ENCODE peak calls at places on chromosomes 5 and 9, in six cellular contexts. A, B, L, M, D and J are unnamed samples.

GRCh38 chr5:28400076-28400475 is 1361.7 kb upstream of the CDH9 start:
- DNase-seq in A (no peak), B (no peak), L (no peak), M (no peak), D (no peak), J (no peak)

GRCh38 chr5:151483176-151483575 is 35.8 kb downstream of the SLC36A1 start:
- DNase-seq in A (no peak), B (no peak), L (no peak), M (no peak), D (no peak), J (no peak)

GRCh38 chr5:163089233-163089632 is 348.2 kb upstream of the CCNG1 start:
- DNase-seq in A (no peak), B (no peak), L (no peak), M (no peak), D (no peak), J (no peak)

GRCh38 chr9:133727876-133728441 is 10.2 kb downstream of the SARDH start:
- DNase-seq in A (no peak), B (no peak), L (no peak), M (no peak), D (no peak), J (peak; percentile 51)

GRCh38 chr5:91433861-91434260 is 50.7 kb upstream of the ARRDC3 start:
- DNase-seq in A (no peak), B (no peak), L (no peak), M (no peak), D (no peak), J (no peak)

GRCh38 chr9:103169798-103170197 is 174.7 kb downstream of the CYLC2 start:
- DNase-seq in A (no peak), B (no peak), L (no peak), M (no peak), D (no peak), J (no peak)

GRCh38 chr5:83577036-83577636 is 105.6 kb downstream of the VCAN start:
- DNase-seq in A (no peak), B (peak; percentile 63), L (peak; percentile 73), M (peak; percentile 90), D (no peak), J (peak; percentile 61)

GRCh38 chr9:7536310-7536939 is 263.2 kb downstream of the DMAC1 start:
- DNase-seq in A (peak; percentile 46), B (peak; percentile 71), L (peak; percentile 18), M (peak; percentile 8), D (peak; percentile 7), J (peak; percentile 63)

GRCh38 chr5:164346785-164347630 is 841.6 kb downstream of the MAT2B start:
- DNase-seq in A (no peak), B (no peak), L (no peak), M (no peak), D (no peak), J (no peak)

GRCh38 chr9:134566196-134566822 is 75.3 kb upstream of the COL5A1 start:
- DNase-seq in A (no peak), B (no peak), L (no peak), M (no peak), D (no peak), J (peak; percentile 2)

GRCh38 chr5:112160652-112161391 is 258.3 kb downstream of the EPB41L4A start:
- DNase-seq in A (peak; percentile 93), B (peak; percentile 91), L (peak; percentile 76), M (peak; percentile 88), D (peak; percentile 74), J (peak; percentile 92)

GRCh38 chr5:54525226-54525625 is 7.7 kb downstream of the SNX18 start:
- DNase-seq in A (no peak), B (no peak), L (no peak), M (no peak), D (no peak), J (no peak)

GRCh38 chr5:168159425-168159824 is 132.0 kb upstream of the WWC1 start:
- DNase-seq in A (peak; percentile 70), B (no peak), L (no peak), M (no peak), D (no peak), J (peak; percentile 31)

GRCh38 chr9:97468658-97469448 is 32.6 kb upstream of the TMOD1 start:
- DNase-seq in A (peak; percentile 55), B (peak; percentile 65), L (peak; percentile 28), M (peak; percentile 56), D (no peak), J (peak; percentile 61)

GRCh38 chr5:72410896-72411295 is 90.7 kb downstream of the PTCD2 start:
- DNase-seq in A (no peak), B (no peak), L (no peak), M (peak; percentile 68), D (no peak), J (no peak)

GRCh38 chr5:132445930-132446329 is 44.6 kb downstream of the IRF1 start:
- DNase-seq in A (no peak), B (peak; percentile 66), L (no peak), M (no peak), D (no peak), J (no peak)

GRCh38 chr5:120139039-120139438 is 325.1 kb upstream of the PRR16 start:
- DNase-seq in A (no peak), B (peak; percentile 98), L (no peak), M (peak; percentile 76), D (peak; percentile 93), J (no peak)

GRCh38 chr5:7907612-7908011 is 38.7 kb downstream of the MTRR start:
- DNase-seq in A (no peak), B (no peak), L (no peak), M (no peak), D (no peak), J (no peak)

DNA sequence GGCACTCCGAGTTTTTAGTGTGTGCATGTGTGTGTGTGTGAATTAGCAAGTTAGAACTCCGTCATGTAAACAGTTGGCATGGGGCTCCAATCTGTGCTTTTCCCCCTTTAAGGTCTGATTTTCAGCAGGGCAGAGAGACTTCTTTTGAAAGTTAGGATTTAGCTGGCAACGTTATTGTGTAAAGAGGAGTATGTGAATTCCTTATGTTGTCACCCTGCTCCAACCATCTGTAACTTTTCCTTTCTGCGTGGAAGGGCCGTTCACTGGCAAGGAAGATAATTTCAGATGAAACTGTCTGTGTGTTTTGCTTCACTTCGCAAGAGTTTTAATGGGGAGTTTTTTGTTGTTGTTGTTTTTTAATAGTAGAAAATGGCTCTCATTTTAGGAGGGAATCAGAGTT is 342 bp downstream of the SGCD start:
- DNase-seq in A (no peak), B (no peak), L (no peak), M (no peak), D (no peak), J (no peak)
- H3K4me3 ChIP-seq in A (peak overlapping the region; percentile 43), B (no peak overlapping the region), L (no peak overlapping the region), M (peak overlapping the region; percentile 26), D (peak overlapping the region; percentile 50), J (peak overlapping the region; percentile 29)

GRCh38 chr5:173246135-173246495 is 11.1 kb upstream of the NKX2-5 start:
- DNase-seq in A (no peak), B (no peak), L (no peak), M (no peak), D (no peak), J (no peak)
- H3K4me3 ChIP-seq in A (no peak overlapping the region), B (no peak overlapping the region), L (no peak overlapping the region), M (no peak overlapping the region), D (no peak overlapping the region), J (no peak overlapping the region)

DNA sequence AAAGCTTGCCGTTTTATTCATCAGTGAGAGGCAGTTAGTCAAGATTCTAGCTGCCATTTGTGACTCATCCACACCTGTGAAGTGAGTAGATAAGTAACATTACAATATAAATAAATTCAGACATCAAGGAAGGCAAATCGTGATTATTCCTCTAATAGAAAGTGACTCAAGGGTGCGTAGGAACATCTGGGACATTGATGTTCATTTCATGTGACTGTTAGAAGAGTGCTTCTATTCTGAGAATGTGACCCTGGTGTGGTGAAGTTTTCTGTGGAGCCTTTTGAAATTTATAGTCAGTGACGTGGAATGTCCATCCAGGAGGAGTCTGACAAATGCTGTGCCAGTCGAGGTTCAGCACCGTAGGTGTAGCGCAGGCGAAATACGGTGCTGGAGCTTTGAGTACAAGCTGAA is 48.4 kb upstream of the FAM240B start:
- DNase-seq in A (no peak), B (peak; percentile 66), L (no peak), M (no peak), D (no peak), J (no peak)
- H3K4me3 ChIP-seq in A (no peak overlapping the region), B (no peak overlapping the region), L (no peak overlapping the region), M (no peak overlapping the region), D (no peak overlapping the region), J (no peak overlapping the region)

GRCh38 chr5:124980174-124980941 is 233.9 kb upstream of the ZNF608 start:
- DNase-seq in A (no peak), B (no peak), L (no peak), M (no peak), D (no peak), J (no peak)
- H3K4me3 ChIP-seq in A (no peak overlapping the region), B (no peak overlapping the region), L (no peak overlapping the region), M (no peak overlapping the region), D (no peak overlapping the region), J (no peak overlapping the region)

GRCh38 chr9:114539718-114540410 is 34.6 kb upstream of the WHRN start:
- DNase-seq in A (no peak), B (no peak), L (no peak), M (no peak), D (no peak), J (no peak)
- H3K4me3 ChIP-seq in A (no peak overlapping the region), B (no peak overlapping the region), L (no peak overlapping the region), M (no peak overlapping the region), D (no peak overlapping the region), J (no peak overlapping the region)